ENCODE peak calls at places on chromosome 21, in six cellular contexts. A, X, S, Y, N and P are unnamed samples.
A peak's percentile ranks its signal among the peaks of the same experiment; 100 is the strongest.

GRCh38 chr21:14382486-14382834 is 486 bp downstream of the HSPA13 start:
- DNase-seq in A (no peak), X (no peak), S (no peak), Y (peak; percentile 45), N (no peak), P (peak; percentile 8)

GRCh38 chr21:45906859-45907258 is 74.7 kb upstream of the COL6A1 start:
- DNase-seq in A (no peak), X (no peak), S (no peak), Y (no peak), N (no peak), P (no peak)

GRCh38 chr21:45865106-45865835 is 116.3 kb upstream of the COL6A1 start:
- DNase-seq in A (no peak), X (no peak), S (no peak), Y (peak; percentile 96), N (no peak), P (no peak)

GRCh38 chr21:29376556-29376955 is 77.8 kb downstream of the BACH1 start:
- DNase-seq in A (peak; percentile 42), X (peak; percentile 77), S (peak; percentile 34), Y (peak; percentile 50), N (peak; percentile 36), P (peak; percentile 65)

GRCh38 chr21:33109574-33110339 is 39.8 kb downstream of the OLIG1 start:
- DNase-seq in A (no peak), X (no peak), S (no peak), Y (no peak), N (no peak), P (peak; percentile 67)

GRCh38 chr21:25556087-25556486 is 51.2 kb downstream of the MRPL39 start:
- DNase-seq in A (no peak), X (no peak), S (no peak), Y (peak; percentile 27), N (no peak), P (no peak)

GRCh38 chr21:28714795-28715464 is 277.7 kb downstream of the LTN1 start:
- DNase-seq in A (no peak), X (peak; percentile 27), S (no peak), Y (peak; percentile 95), N (no peak), P (no peak)

GRCh38 chr21:45848352-45848751 is 133.2 kb upstream of the COL6A1 start:
- DNase-seq in A (no peak), X (no peak), S (no peak), Y (no peak), N (no peak), P (no peak)

GRCh38 chr21:41133896-41134522 is 34.0 kb upstream of the BACE2 start:
- DNase-seq in A (no peak), X (peak; percentile 51), S (no peak), Y (peak; percentile 43), N (no peak), P (peak; percentile 49)

GRCh38 chr21:42614811-42615342 is 38.5 kb upstream of the PDE9A start:
- DNase-seq in A (no peak), X (peak; percentile 47), S (peak; percentile 59), Y (no peak), N (no peak), P (peak; percentile 24)

GRCh38 chr21:21156919-21157318 is 158.7 kb downstream of the NCAM2 start:
- DNase-seq in A (no peak), X (no peak), S (no peak), Y (no peak), N (no peak), P (no peak)

GRCh38 chr21:17931080-17931479 is 111.9 kb upstream of the C21orf91 start:
- DNase-seq in A (no peak), X (peak; percentile 75), S (no peak), Y (no peak), N (no peak), P (no peak)

GRCh38 chr21:46093668-46094400 is 4.1 kb upstream of the COL6A2 start:
- DNase-seq in A (no peak), X (no peak), S (no peak), Y (no peak), N (no peak), P (peak; percentile 31)

GRCh38 chr21:27406297-27407009 is 439.6 kb upstream of the ADAMTS5 start:
- DNase-seq in A (no peak), X (no peak), S (no peak), Y (peak; percentile 61), N (no peak), P (no peak)

GRCh38 chr21:45869121-45870007 is 112.2 kb upstream of the COL6A1 start:
- DNase-seq in A (no peak), X (no peak), S (no peak), Y (peak; percentile 85), N (no peak), P (no peak)

GRCh38 chr21:14589855-14590563 is 43.9 kb upstream of the SAMSN1 start:
- DNase-seq in A (no peak), X (peak; percentile 9), S (no peak), Y (no peak), N (no peak), P (peak; percentile 48)